ENCODE peak calls at places on chromosomes 6 and 20, in four cellular contexts. F is breast epithelium, E is body of pancreas, C is ovary. V is an unnamed sample. For H3K4me1 and H3K9me3, the result is how much of the 10 kb centered on the place peaks cover.

GRCh38 chr6:42007753-42008528 is 42.4 kb upstream of the TAF8 start:
- DNase-seq in F (no peak), E (no peak), C (no peak), V (no peak)

GRCh38 chr6:153076431-153076830 is 54.7 kb downstream of the RGS17 start:
- DNase-seq in F (no peak), E (no peak), C (no peak), V (no peak)

GRCh38 chr6:43544461-43544860 is 27.6 kb downstream of the POLR1C start:
- DNase-seq in F (no peak), E (no peak), C (no peak), V (no peak)

GRCh38 chr20:41229259-41229658 is 88.3 kb downstream of the ZHX3 start:
- DNase-seq in F (no peak), E (no peak), C (no peak), V (no peak)

GRCh38 chr6:163780993-163781392 is 366.5 kb downstream of the QKI start:
- DNase-seq in F (no peak), E (no peak), C (no peak), V (peak)

GRCh38 chr6:155442562-155442961 is 13.1 kb downstream of the NOX3 start:
- DNase-seq in F (no peak), E (no peak), C (no peak), V (no peak)

GRCh38 chr6:96917098-96917497 is 7.4 kb upstream of the KLHL32 start:
- DNase-seq in F (no peak), E (no peak), C (no peak), V (no peak)

GRCh38 chr6:169824021-169824420 is 72.6 kb downstream of the ERMARD start:
- DNase-seq in F (no peak), E (no peak), C (no peak), V (no peak)

GRCh38 chr20:8344106-8344505 is 212.0 kb downstream of the PLCB1 start:
- DNase-seq in F (no peak), E (peak), C (no peak), V (no peak)

GRCh38 chr6:20665290-20665689 is 131.0 kb downstream of the CDKAL1 start:
- DNase-seq in F (no peak), E (no peak), C (no peak), V (no peak)

GRCh38 chr20:24735263-24735662 is 213.8 kb upstream of the CST7 start:
- DNase-seq in F (no peak), E (no peak), C (no peak), V (no peak)

GRCh38 chr20:50020283-50020682 is 37.5 kb downstream of the SNAI1 start:
- DNase-seq in F (no peak), E (no peak), C (no peak), V (no peak)

GRCh38 chr20:39943336-39943735 is 745.7 kb downstream of the MAFB start:
- DNase-seq in F (no peak), E (no peak), C (no peak), V (no peak)

GRCh38 chr6:24987439-24987838 is 51.7 kb upstream of the RIPOR2 start:
- DNase-seq in F (no peak), E (no peak), C (no peak), V (no peak)

GRCh38 chr6:143811492-143812157 is 31.5 kb upstream of the LTV1 start:
- DNase-seq in F (no peak), E (no peak), C (no peak), V (no peak)

GRCh38 chr6:3697609-3698008 is 53.9 kb downstream of the PXDC1 start:
- DNase-seq in F (no peak), E (no peak), C (no peak), V (no peak)

GRCh38 chr6:14545496-14545895 is 427.9 kb downstream of the CD83 start:
- DNase-seq in F (no peak), E (no peak), C (no peak), V (no peak)

GRCh38 chr20:63309261-63310071 is 16.5 kb downstream of the COL20A1 start:
- DNase-seq in F (no peak), E (peak), C (peak), V (peak)

GRCh38 chr6:31821301-31822037 is 6.1 kb upstream of the HSPA1B start:
- DNase-seq in F (no peak), E (peak), C (peak), V (peak)

GRCh38 chr6:56357616-56358373 is 110.4 kb upstream of the COL21A1 start:
- DNase-seq in F (no peak), E (no peak), C (no peak), V (no peak)

GRCh38 chr20:6160736-6161135 is 37.9 kb upstream of the FERMT1 start:
- DNase-seq in F (no peak), E (no peak), C (no peak), V (no peak)

GRCh38 chr6:100504786-100505737 is 40.3 kb upstream of the SIM1 start:
- DNase-seq in F (no peak), E (no peak), C (no peak), V (no peak)

GRCh38 chr6:34200340-34200971 is 36.2 kb upstream of the HMGA1 start:
- DNase-seq in F (no peak), E (no peak), C (no peak), V (no peak)

GRCh38 chr6:139855741-139856206 is 481.3 kb upstream of the CITED2 start:
- DNase-seq in F (no peak), E (no peak), C (no peak), V (no peak)

GRCh38 chr20:48342822-48343513 is 484.8 kb downstream of the PREX1 start:
- DNase-seq in F (no peak), E (no peak), C (no peak), V (no peak)

GRCh38 chr6:158978752-158979151 is 21.2 kb downstream of the RSPH3 start:
- DNase-seq in F (no peak), E (no peak), C (no peak), V (no peak)

GRCh38 chr6:168123165-168123911 is 44.3 kb upstream of the FRMD1 start:
- DNase-seq in F (peak), E (no peak), C (no peak), V (no peak)

GRCh38 chr6:97501875-97502274 is 218.9 kb upstream of the MMS22L start:
- DNase-seq in F (no peak), E (no peak), C (no peak), V (no peak)

GRCh38 chr20:1122388-1123315 is 4.2 kb downstream of the PSMF1 start:
- DNase-seq in F (no peak), E (peak), C (no peak), V (peak)

GRCh38 chr6:95819939-95820338 is 195.8 kb upstream of the FUT9 start:
- DNase-seq in F (no peak), E (no peak), C (no peak), V (no peak)

GRCh38 chr20:5377484-5377883 is 60.7 kb upstream of the PROKR2 start:
- DNase-seq in F (no peak), E (no peak), C (no peak), V (no peak)

GRCh38 chr6:133837801-133838349 is 51.0 kb upstream of the TCF21 start:
- DNase-seq in F (no peak), E (peak), C (peak), V (no peak)

GRCh38 chr6:133834472-133835170 is 54.3 kb upstream of the TCF21 start:
- DNase-seq in F (no peak), E (no peak), C (no peak), V (no peak)

GRCh38 chr6:133833905-133834304 is 55.0 kb upstream of the TCF21 start:
- DNase-seq in F (no peak), E (no peak), C (peak), V (peak)

GRCh38 chr6:133835901-133836300 is 53.0 kb upstream of the TCF21 start:
- DNase-seq in F (no peak), E (no peak), C (no peak), V (no peak)
- H3K4me1 ChIP-seq in F (under half), E (under half), C (under half), V (under half)

GRCh38 chr6:141688916-141689315 is 443.8 kb upstream of the GJE1 start:
- DNase-seq in F (no peak), E (no peak), C (no peak), V (no peak)
- H3K9me3 ChIP-seq in F (under half), E (under half), C (under half), V (under half)

GRCh38 chr6:37102299-37103168 is 67.4 kb upstream of the PIM1 start:
- DNase-seq in F (peak), E (peak), C (peak), V (peak)
- TF ChIP-seq POLR2A in F (no peak), E (peak), C (peak), V (peak)

DNA sequence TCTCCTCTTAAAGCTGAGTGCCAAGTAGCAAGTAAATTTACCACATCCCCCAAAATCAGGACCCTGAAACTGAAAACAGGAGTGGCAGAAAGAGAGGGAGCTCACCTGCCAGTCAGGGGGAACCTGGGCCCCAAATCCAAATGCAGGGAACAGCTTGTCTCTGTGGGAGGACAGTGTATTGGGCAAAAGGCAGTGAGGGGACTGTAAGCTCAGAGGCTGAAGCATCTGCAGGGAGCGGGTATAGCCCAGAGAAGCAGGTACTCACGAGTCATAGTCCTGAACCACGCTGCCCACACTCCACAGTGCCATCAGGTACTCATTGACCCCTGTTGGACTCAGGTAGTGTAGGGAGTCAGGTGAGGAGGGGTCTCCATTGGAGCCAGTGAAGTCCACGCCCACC is 15.0 kb downstream of the SPAG4 start:
- DNase-seq in F (no peak), E (no peak), C (no peak), V (no peak)
- H3K4me1 ChIP-seq in F (under half), E (under half), C (under half), V (under half)

DNA sequence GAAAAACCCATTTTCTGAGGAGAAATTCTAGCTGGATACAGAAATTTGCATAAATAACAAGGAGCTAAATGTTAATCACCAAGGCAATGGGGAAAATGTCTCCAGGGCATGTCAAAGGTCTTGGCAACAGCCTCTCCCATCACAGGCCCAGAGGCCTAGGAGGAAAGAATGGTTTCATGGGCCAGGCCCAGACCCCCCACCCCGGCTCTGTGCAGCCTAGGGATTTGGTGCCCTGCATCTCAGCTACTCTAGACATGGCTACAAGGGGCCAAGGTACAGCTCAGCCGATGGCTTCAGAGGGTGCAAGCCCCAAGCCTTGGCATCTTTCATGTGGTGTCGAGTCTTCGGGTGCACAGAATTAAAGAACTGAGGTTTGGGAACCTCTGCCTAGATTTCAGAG is 321.2 kb upstream of the ID4 start:
- DNase-seq in F (no peak), E (no peak), C (no peak), V (no peak)
- H3K9me3 ChIP-seq in F (under half), E (under half), C (under half), V (under half)

DNA sequence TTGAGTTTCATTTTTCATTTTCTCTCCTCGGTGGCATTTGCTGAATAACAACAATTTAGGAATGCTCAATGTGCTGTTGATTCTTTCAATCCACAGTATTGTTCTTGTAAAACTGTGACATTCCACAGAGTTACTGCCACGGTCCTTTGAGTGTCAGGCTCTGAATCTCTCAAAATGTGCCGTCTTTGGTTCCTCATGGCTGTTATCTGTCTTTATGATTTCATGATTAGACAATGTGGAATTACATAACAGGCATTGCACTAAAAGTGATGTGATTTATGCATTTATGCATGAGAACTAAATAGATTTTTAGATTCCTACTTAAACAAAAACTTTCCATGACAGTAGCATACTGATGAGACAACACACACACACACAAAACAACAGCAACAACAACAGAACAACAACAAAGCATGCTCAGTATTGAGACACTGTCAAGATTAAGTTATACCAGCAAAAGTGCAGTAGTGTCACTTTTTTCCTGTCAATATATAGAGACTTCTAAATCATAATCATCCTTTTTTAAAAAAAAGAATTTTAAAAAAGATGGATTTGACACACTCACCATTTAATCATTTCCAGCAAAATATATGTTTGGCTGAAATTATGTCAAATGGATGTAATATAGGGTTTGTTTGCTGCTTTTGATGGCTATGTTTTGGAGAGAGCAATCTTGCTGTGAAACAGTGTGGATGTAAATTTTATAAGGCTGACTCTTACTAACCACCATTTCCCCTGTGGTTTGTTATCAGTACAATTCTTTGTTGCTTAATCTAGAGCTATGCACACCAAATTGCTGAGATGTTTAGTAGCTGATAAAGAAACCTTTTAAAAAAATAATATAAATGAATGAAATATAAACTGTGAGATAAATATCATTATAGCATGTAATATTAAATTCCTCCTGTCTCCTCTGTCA is 88.1 kb downstream of the SNAP25 start:
- DNase-seq in F (no peak), E (no peak), C (no peak), V (no peak)
- TF ChIP-seq POLR2A in F (no peak), E (no peak), C (no peak), V (no peak)

V was measured in heart left ventricle.